ENCODE peak calls at places on chromosome 11, in four cellular contexts. K, E, W and F are unnamed samples. For H3K4me1, the result is how much of the 10 kb centered on the place peaks cover.

GRCh38 chr11:8011981-8012444 is 24.9 kb downstream of the EIF3F start:
- DNase-seq in K (no peak), E (no peak), W (no peak), F (no peak)

GRCh38 chr11:68043349-68044144 is 4.7 kb downstream of the TCIRG1 start:
- DNase-seq in K (no peak), E (no peak), W (peak), F (peak)

GRCh38 chr11:20158597-20159257 is 1.5 kb downstream of the DBX1 start:
- DNase-seq in K (peak), W (peak), E (peak), F (peak)

GRCh38 chr11:17418437-17418836 is 30.0 kb upstream of the KCNJ11 start:
- DNase-seq in K (peak), E (no peak), W (no peak), F (no peak)

GRCh38 chr11:1165256-1166041 is 7.7 kb downstream of the MUC5AC start:
- DNase-seq in W (peak), K (no peak), E (peak), F (no peak)

GRCh38 chr11:133787379-133788103 is 57.8 kb downstream of the SPATA19 start:
- DNase-seq in W (peak), E (peak), K (peak), F (no peak)

GRCh38 chr11:88480217-88480616 is 142.7 kb upstream of the CTSC start:
- DNase-seq in E (no peak), W (no peak), K (no peak), F (no peak)

GRCh38 chr11:48096588-48097525 is 116.5 kb downstream of the PTPRJ start:
- DNase-seq in K (no peak), E (no peak), W (no peak), F (no peak)

GRCh38 chr11:7485136-7485853 is at the start of gene OLFML1:
- DNase-seq in K (no peak), W (no peak), E (no peak), F (no peak)

GRCh38 chr11:76628408-76628947 is 42.1 kb downstream of the LRRC32 start:
- DNase-seq in W (no peak), K (no peak), E (no peak), F (no peak)

GRCh38 chr11:73372371-73372993 is 3.7 kb upstream of the RELT start:
- DNase-seq in W (no peak), E (no peak), K (no peak), F (no peak)

GRCh38 chr11:114653148-114653547 is 25.2 kb upstream of the NXPE2 start:
- DNase-seq in E (no peak), W (no peak), K (no peak), F (no peak)

GRCh38 chr11:71309181-71309580 is 56.8 kb upstream of the SHANK2 start:
- DNase-seq in E (no peak), K (no peak), W (no peak), F (no peak)

GRCh38 chr11:36147491-36147890 is 141.7 kb downstream of the COMMD9 start:
- DNase-seq in K (no peak), W (no peak), E (no peak), F (no peak)

GRCh38 chr11:47333886-47334443 is 18.5 kb downstream of the MYBPC3 start:
- DNase-seq in E (no peak), W (no peak), K (no peak), F (no peak)

GRCh38 chr11:30346068-30346688 is 23.3 kb downstream of the ARL14EP start:
- DNase-seq in E (no peak), W (no peak), K (peak), F (peak)

GRCh38 chr11:13669544-13670488 is 1.3 kb downstream of the FAR1 start:
- DNase-seq in W (no peak), K (no peak), E (no peak), F (no peak)

GRCh38 chr11:61334434-61335354 is 1.7 kb downstream of the TKFC start:
- DNase-seq in W (peak), E (no peak), K (no peak), F (peak)

GRCh38 chr11:124174001-124174400 is 9.1 kb upstream of the OR10D3 start:
- DNase-seq in E (no peak), W (no peak), K (peak), F (no peak)

GRCh38 chr11:104134760-104135159 is 29.2 kb downstream of the PDGFD start:
- DNase-seq in K (no peak), W (no peak), E (no peak), F (no peak)

GRCh38 chr11:108788565-108789199 is 123.8 kb downstream of the DDX10 start:
- DNase-seq in W (peak), K (peak), E (no peak), F (no peak)

GRCh38 chr11:111570796-111571195 is 30.3 kb downstream of the LAYN start:
- DNase-seq in E (no peak), W (no peak), K (no peak), F (no peak)

GRCh38 chr11:50412832-50413231 is 380.2 kb downstream of the OR4C45 start:
- DNase-seq in K (no peak), W (no peak), E (no peak), F (no peak)

GRCh38 chr11:131592734-131593133 is 222.3 kb downstream of the NTM start:
- DNase-seq in W (no peak), E (no peak), K (no peak), F (no peak)

GRCh38 chr11:117879516-117880480 is 3.3 kb upstream of the FXYD6 start:
- DNase-seq in K (no peak), W (no peak), E (no peak), F (no peak)

GRCh38 chr11:38384568-38384967 is 1786.5 kb upstream of the RAG2 start:
- DNase-seq in K (no peak), E (no peak), W (no peak), F (no peak)

GRCh38 chr11:11569936-11570491 is 51.8 kb downstream of the GALNT18 start:
- DNase-seq in K (no peak), W (peak), E (peak), F (no peak)

GRCh38 chr11:4105916-4106315 is 11.3 kb downstream of the RRM1 start:
- DNase-seq in K (no peak), E (no peak), W (no peak), F (no peak)

GRCh38 chr11:3995949-3996554 is 98.5 kb upstream of the RRM1 start:
- DNase-seq in E (no peak), K (no peak), W (no peak), F (no peak)

GRCh38 chr11:134625631-134626030 is 213.6 kb upstream of the B3GAT1 start:
- DNase-seq in E (no peak), K (no peak), W (no peak), F (no peak)

GRCh38 chr11:110793556-110793955 is 81.3 kb upstream of the ARHGAP20 start:
- DNase-seq in E (no peak), K (no peak), W (no peak), F (no peak)

GRCh38 chr11:118438314-118438931 is 2.1 kb downstream of the KMT2A start:
- DNase-seq in E (peak), W (peak), K (peak), F (peak)

GRCh38 chr11:2199466-2200341 is 28.1 kb upstream of the TH start:
- DNase-seq in K (no peak), W (no peak), E (no peak), F (no peak)

GRCh38 chr11:1393038-1393710 is 3.4 kb downstream of the BRSK2 start:
- DNase-seq in K (no peak), W (no peak), E (no peak), F (no peak)

GRCh38 chr11:32566527-32566926 is 17.1 kb upstream of the EIF3M start:
- DNase-seq in E (no peak), W (no peak), K (no peak), F (no peak)

GRCh38 chr11:61969838-61970452 is 2.5 kb upstream of the FTH1 start:
- DNase-seq in K (no peak), W (no peak), E (no peak), F (no peak)

GRCh38 chr11:20261526-20261925 is 101.3 kb upstream of the DBX1 start:
- DNase-seq in E (no peak), K (no peak), W (no peak), F (no peak)

GRCh38 chr11:19441752-19442553 is 201.2 kb upstream of the E2F8 start:
- DNase-seq in E (no peak), W (peak), K (peak), F (peak)

GRCh38 chr11:102800774-102801173 is 2.8 kb upstream of the MMP1 start:
- DNase-seq in K (no peak), E (no peak), W (no peak), F (no peak)

DNA sequence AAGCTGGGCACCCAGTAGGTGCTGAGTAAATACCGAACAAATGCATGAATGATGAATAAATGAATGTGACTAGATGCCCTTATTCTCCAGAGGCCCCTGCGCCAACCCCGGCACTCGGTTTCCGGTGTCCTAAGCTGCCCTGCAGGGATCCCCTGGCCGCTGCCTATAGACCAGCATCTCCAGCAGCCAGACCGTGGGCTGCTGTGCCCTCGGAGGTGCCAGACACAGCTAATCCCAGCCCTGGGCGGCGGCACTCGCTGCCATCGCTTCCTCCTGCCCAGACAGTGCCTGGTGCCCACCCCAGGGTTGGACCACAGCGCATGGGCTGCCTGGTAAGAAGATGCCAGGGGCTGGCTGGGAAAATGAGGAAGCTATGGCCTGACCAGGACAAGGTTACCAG is 15.6 kb downstream of the CREB3L1 start:
- DNase-seq in W (no peak), E (no peak), K (no peak), F (no peak)
- H3K4me1 ChIP-seq in W (under half), E (under half), K (under half), F (under half)

DNA sequence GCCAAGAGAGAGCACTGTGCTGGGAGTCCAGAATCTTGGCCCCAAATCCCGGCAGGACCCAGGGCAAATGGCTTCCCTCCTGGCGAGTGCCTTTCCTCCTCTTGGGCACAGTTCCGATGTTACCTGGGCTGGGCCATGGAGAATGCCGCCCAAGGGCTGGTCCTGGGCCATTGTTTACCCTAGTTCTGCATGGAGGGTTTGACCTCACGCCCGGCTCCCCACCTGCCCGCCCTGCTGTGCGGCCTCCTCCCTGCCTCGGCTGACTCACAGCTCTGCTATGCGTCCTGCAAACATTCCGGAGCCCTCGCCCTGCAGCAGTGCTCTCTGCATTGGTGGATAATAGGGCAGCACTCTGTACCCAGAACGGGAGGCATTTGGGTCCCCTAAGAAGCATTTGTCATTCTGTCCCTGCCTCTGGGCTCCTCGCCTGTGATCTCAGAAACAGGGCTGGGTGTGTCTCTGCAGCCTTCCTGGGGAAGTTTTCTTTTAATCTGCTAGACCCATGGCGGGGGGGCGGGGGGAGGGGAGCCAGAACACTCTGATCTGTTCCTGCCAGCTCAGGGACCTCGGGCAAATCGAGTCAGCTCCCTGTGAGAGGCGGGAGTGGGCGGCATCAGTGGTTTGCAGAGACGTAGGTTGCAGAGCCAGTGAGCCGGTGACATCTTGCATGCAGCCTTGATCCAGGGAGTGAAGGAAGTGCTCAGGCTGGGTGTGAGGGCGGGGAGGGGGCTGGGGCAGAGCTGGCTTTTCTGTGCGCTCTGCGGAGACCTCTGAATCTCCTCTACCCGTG is 32.9 kb upstream of the SMIM38 start:
- DNase-seq in W (peak), K (peak), E (peak), F (peak)
- H3K27ac ChIP-seq in W (peak), K (no peak), E (peak), F (peak)

GRCh38 chr11:10460611-10461275 is 5.7 kb downstream of the AMPD3 start:
- DNase-seq in W (no peak), K (no peak), E (no peak), F (no peak)
- H3K4me1 ChIP-seq in W (under half), K (under half), E (under half), F (under half)

GRCh38 chr11:63532150-63532549 is 4.5 kb upstream of the PLAAT4 start:
- DNase-seq in E (no peak), K (no peak), W (no peak), F (no peak)
- H3K27ac ChIP-seq in E (no peak), K (no peak), W (no peak), F (no peak)

GRCh38 chr11:116797816-116798215 is 6.1 kb upstream of the APOA5 start:
- DNase-seq in E (no peak), K (no peak), W (no peak), F (no peak)
- H3K4me1 ChIP-seq in E (under half), K (under half), W (under half), F (under half)

GRCh38 chr11:120056301-120057027 is 81.4 kb downstream of the TRIM29 start:
- DNase-seq in W (no peak), E (no peak), K (no peak), F (no peak)
- H3K27ac ChIP-seq in W (no peak), E (no peak), K (no peak), F (no peak)

DNA sequence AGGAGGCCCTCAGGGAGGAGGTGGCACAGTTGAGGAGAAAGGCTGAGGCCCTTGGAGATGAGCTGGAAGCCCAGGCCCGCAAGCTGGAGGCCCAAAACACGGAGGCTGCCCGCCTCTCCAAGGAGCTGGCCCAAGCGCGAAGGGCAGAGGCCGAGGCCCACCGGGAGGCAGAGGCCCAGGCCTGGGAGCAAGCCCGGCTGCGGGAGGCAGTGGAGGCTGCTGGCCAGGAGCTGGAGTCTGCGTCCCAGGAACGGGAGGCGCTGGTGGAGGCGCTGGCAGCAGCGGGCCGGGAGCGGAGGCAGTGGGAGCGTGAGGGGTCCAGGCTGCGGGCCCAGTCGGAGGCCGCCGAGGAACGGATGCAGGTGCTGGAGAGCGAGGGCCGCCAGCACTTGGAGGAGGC is 4.7 kb downstream of the CCDC88B start:
- DNase-seq in K (no peak), W (no peak), E (no peak), F (no peak)
- H3K4me1 ChIP-seq in K (under half), W (under half), E (under half), F (under half)

GRCh38 chr11:66111158-66111557 is 41.1 kb downstream of the PACS1 start:
- DNase-seq in W (no peak), K (no peak), E (no peak), F (no peak)

GRCh38 chr11:66104057-66104638 is 34.1 kb downstream of the PACS1 start:
- DNase-seq in E (no peak), W (no peak), K (no peak), F (no peak)

GRCh38 chr11:66109294-66109693 is 39.2 kb downstream of the PACS1 start:
- DNase-seq in W (no peak), K (no peak), E (no peak), F (no peak)

GRCh38 chr11:66106786-66107599 is 36.9 kb downstream of the PACS1 start:
- DNase-seq in W (no peak), K (no peak), E (no peak), F (no peak)

GRCh38 chr11:66107600-66108151 is 37.6 kb downstream of the PACS1 start:
- DNase-seq in E (no peak), W (no peak), K (no peak), F (no peak)
- H3K27ac ChIP-seq in E (no peak), W (no peak), K (no peak), F (peak)

GRCh38 chr11:94785509-94785908 is 17.4 kb downstream of the AMOTL1 start:
- DNase-seq in K (no peak), E (no peak), W (no peak), F (no peak)

GRCh38 chr11:94784884-94785283 is 16.7 kb downstream of the AMOTL1 start:
- DNase-seq in K (no peak), E (no peak), W (no peak), F (no peak)

GRCh38 chr11:94786264-94787126 is 18.3 kb downstream of the AMOTL1 start:
- DNase-seq in E (no peak), K (peak), W (no peak), F (peak)

GRCh38 chr11:94788396-94788795 is 20.2 kb downstream of the AMOTL1 start:
- DNase-seq in E (no peak), W (no peak), K (no peak), F (peak)

GRCh38 chr11:94787798-94788197 is 19.6 kb downstream of the AMOTL1 start:
- DNase-seq in E (no peak), K (no peak), W (peak), F (peak)
- H3K4me1 ChIP-seq in E (under half), K (under half), W (under half), F (under half)